ENCODE peak calls at places on chromosomes 2 and 18, in five cellular contexts. R is activated CD8-positive, alpha-beta memory T cell treated with anti-CD3 and anti-CD28 coated beads for 24 hours; L is MV-4-11; J is NCI-H2171; D is activated CD4-positive, alpha-beta T cell treated with anti-CD3 and anti-CD28 coated beads, Interleukin-2, amount 50 U/mL, for 1 hour. V is an unnamed sample.

GRCh38 chr2:162368494-162368893 is 24.6 kb downstream of the GCA start:
- DNase-seq in R (no peak), L (no peak), J (no peak), D (no peak), V (no peak)

GRCh38 chr2:60478660-60479059 is 74.8 kb downstream of the BCL11A start:
- DNase-seq in R (no peak), L (no peak), J (no peak), D (no peak), V (no peak)

GRCh38 chr2:151162185-151162584 is 99.5 kb downstream of the RBM43 start:
- DNase-seq in R (no peak), L (no peak), J (peak; percentile 39), D (no peak), V (no peak)

GRCh38 chr2:45698538-45698937 is 47.1 kb downstream of the PRKCE start:
- DNase-seq in R (no peak), L (no peak), J (no peak), D (no peak), V (no peak)

GRCh38 chr18:13462686-13463085 is 244.1 kb downstream of the LDLRAD4 start:
- DNase-seq in R (no peak), L (no peak), J (no peak), D (no peak), V (no peak)

GRCh38 chr2:168530980-168531379 is 74.9 kb downstream of the CERS6 start:
- DNase-seq in R (no peak), L (peak; percentile 79), J (no peak), D (no peak), V (no peak)

GRCh38 chr18:31454066-31454708 is 6.6 kb downstream of the DSG3 start:
- DNase-seq in R (no peak), L (no peak), J (no peak), D (no peak), V (no peak)

GRCh38 chr2:65353046-65353445 is 79.4 kb downstream of the SPRED2 start:
- DNase-seq in R (no peak), L (no peak), J (no peak), D (no peak), V (no peak)

GRCh38 chr2:43537137-43537536 is 58.7 kb downstream of the THADA start:
- DNase-seq in R (no peak), L (peak; percentile 79), J (no peak), D (no peak), V (no peak)

GRCh38 chr2:64404002-64404731 is 49.8 kb upstream of the LGALSL start:
- DNase-seq in R (no peak), L (peak; percentile 77), J (no peak), D (no peak), V (no peak)

GRCh38 chr2:158464426-158465281 is 7.9 kb downstream of the PKP4 start:
- DNase-seq in R (no peak), L (no peak), J (no peak), D (no peak), V (no peak)

GRCh38 chr18:75475228-75475627 is 47.7 kb upstream of the SMIM21 start:
- DNase-seq in R (no peak), L (no peak), J (no peak), D (no peak), V (no peak)

GRCh38 chr2:23386422-23387220 is 1.6 kb downstream of the KLHL29 start:
- DNase-seq in R (peak; percentile 65), L (no peak), J (peak; percentile 35), D (peak; percentile 24), V (no peak)

GRCh38 chr2:227079726-227080125 is 84.3 kb downstream of the COL4A4 start:
- DNase-seq in R (no peak), L (no peak), J (no peak), D (no peak), V (no peak)

GRCh38 chr18:32441536-32441935 is 29.1 kb downstream of the GAREM1 start:
- DNase-seq in R (no peak), L (no peak), J (no peak), D (no peak), V (no peak)

GRCh38 chr18:3059272-3059671 is 46.3 kb upstream of the LPIN2 start:
- DNase-seq in R (no peak), L (no peak), J (no peak), D (no peak), V (no peak)

GRCh38 chr18:79476031-79476917 is 80.5 kb downstream of the NFATC1 start:
- DNase-seq in R (no peak), L (no peak), J (no peak), D (no peak), V (no peak)

GRCh38 chr2:228657807-228658402 is 476.4 kb upstream of the SPHKAP start:
- DNase-seq in R (no peak), L (no peak), J (no peak), D (no peak), V (no peak)

GRCh38 chr18:22272242-22272641 is 102.9 kb downstream of the GATA6 start:
- DNase-seq in R (no peak), L (no peak), J (no peak), D (no peak), V (no peak)

GRCh38 chr2:134234535-134234934 is 19.3 kb upstream of the MGAT5 start:
- DNase-seq in R (no peak), L (no peak), J (no peak), D (no peak), V (no peak)

GRCh38 chr2:21228041-21228895 is 104.5 kb downstream of the TDRD15 start:
- DNase-seq in R (no peak), L (no peak), J (no peak), D (no peak), V (no peak)

GRCh38 chr2:222989431-222989830 is 62.6 kb upstream of the KCNE4 start:
- DNase-seq in R (no peak), L (no peak), J (no peak), D (no peak), V (no peak)

GRCh38 chr2:7020059-7020458 is 102.8 kb downstream of the RNF144A start:
- DNase-seq in R (no peak), L (no peak), J (no peak), D (no peak), V (no peak)

GRCh38 chr2:88170472-88170892 is 336 bp downstream of the THNSL2 start:
- DNase-seq in R (peak; percentile 63), L (no peak), J (no peak), D (peak; percentile 6), V (no peak)

GRCh38 chr2:169767243-169767888 is 31.3 kb upstream of the SSB start:
- DNase-seq in R (peak; percentile 66), L (peak; percentile 8), J (no peak), D (peak; percentile 59), V (peak; percentile 61)

GRCh38 chr2:119823734-119824334 is 64.1 kb downstream of the PTPN4 start:
- DNase-seq in R (no peak), L (peak; percentile 38), J (no peak), D (peak; percentile 31), V (peak; percentile 47)

GRCh38 chr18:48364146-48364545 is 45.0 kb downstream of the ZBTB7C start:
- DNase-seq in R (peak; percentile 5), L (no peak), J (no peak), D (no peak), V (no peak)

GRCh38 chr2:115083711-115084110 is 641.3 kb downstream of the DPP10 start:
- DNase-seq in R (no peak), L (no peak), J (no peak), D (no peak), V (no peak)

GRCh38 chr2:1581965-1582625 is 162.2 kb downstream of the PXDN start:
- DNase-seq in R (no peak), L (no peak), J (no peak), D (no peak), V (no peak)

GRCh38 chr2:24559714-24560113 is 68.7 kb downstream of the NCOA1 start:
- DNase-seq in R (no peak), L (no peak), J (no peak), D (no peak), V (no peak)

GRCh38 chr18:12883003-12883683 is 894 bp downstream of the PTPN2 start:
- DNase-seq in R (peak; percentile 64), L (no peak), J (no peak), D (peak; percentile 17), V (no peak)

V was measured in HL-60.